ENCODE peak calls at places on chromosome 20, in five cellular contexts. E is activated T-cell treated with anti-CD3 and anti-CD28 coated beads for 1 hour, P is upper lobe of right lung, K is astrocyte, B is H9. F is an unnamed sample.

GRCh38 chr20:33687370-33687915 is 1.3 kb upstream of the E2F1 start:
- DNase-seq in E (no peak), P (no peak), K (no peak), B (no peak), F (no peak)

GRCh38 chr20:8116067-8116811 is 15.8 kb upstream of the PLCB1 start:
- DNase-seq in E (no peak), P (no peak), K (peak; percentile 62), B (no peak), F (no peak)

GRCh38 chr20:40980106-40980827 is 48.4 kb upstream of the TOP1 start:
- DNase-seq in E (no peak), P (no peak), K (no peak), B (no peak), F (no peak)

GRCh38 chr20:36604952-36605308 is 649 bp upstream of the RAB5IF start:
- DNase-seq in E (peak; percentile 39), P (peak; percentile 70), K (no peak), B (no peak), F (no peak)

GRCh38 chr20:53071833-53072232 is 99.7 kb downstream of the TSHZ2 start:
- DNase-seq in E (no peak), P (no peak), K (no peak), B (no peak), F (no peak)

GRCh38 chr20:32823078-32823477 is 3.3 kb downstream of the MAPRE1 start:
- DNase-seq in E (no peak), P (no peak), K (peak; percentile 75), B (no peak), F (no peak)

GRCh38 chr20:50313223-50313820 is 122.7 kb downstream of the CEBPB start:
- DNase-seq in E (no peak), P (peak; percentile 62), K (no peak), B (no peak), F (no peak)

GRCh38 chr20:7585126-7585679 is 355.1 kb downstream of the HAO1 start:
- DNase-seq in E (no peak), P (no peak), K (no peak), B (no peak), F (no peak)

GRCh38 chr20:32067234-32067821 is 15.3 kb downstream of the HCK start:
- DNase-seq in E (no peak), P (no peak), K (peak; percentile 90), B (no peak), F (no peak)

GRCh38 chr20:56245761-56246160 is 2.8 kb upstream of the MC3R start:
- DNase-seq in E (no peak), P (no peak), K (no peak), B (no peak), F (no peak)

GRCh38 chr20:34982270-34983088 is 26.8 kb downstream of the MYH7B start:
- DNase-seq in E (no peak), P (no peak), K (no peak), B (no peak), F (no peak)

GRCh38 chr20:29876911-29877285 is 1380.6 kb upstream of the DEFB115 start:
- DNase-seq in E (no peak), P (peak; percentile 65), K (no peak), B (no peak), F (peak; percentile 7)